ENCODE peak calls at places on chromosome 13, in five cellular contexts. P is T follicular helper cell, N is cardiac muscle cell, M is HEK293T, D is nucleus accumbens. G is an unnamed sample.

GRCh38 chr13:113122571-113123225 is at the start of gene F10:
- DNase-seq in P (no peak), N (peak), M (no peak), D (no peak), G (no peak)

GRCh38 chr13:75855216-75855615 is 219.1 kb downstream of the LMO7 start:
- DNase-seq in P (no peak), N (no peak), M (no peak), D (no peak), G (no peak)

GRCh38 chr13:43405457-43405856 is 381.3 kb downstream of the ENOX1 start:
- DNase-seq in P (no peak), N (peak), M (no peak), D (no peak), G (no peak)

GRCh38 chr13:113734099-113734825 is 24.8 kb upstream of the TMEM255B start:
- DNase-seq in P (no peak), N (no peak), M (no peak), D (no peak), G (no peak)

GRCh38 chr13:104057851-104058250 is 991.6 kb upstream of the SLC10A2 start:
- DNase-seq in P (no peak), N (no peak), M (no peak), D (no peak), G (no peak)

GRCh38 chr13:113724780-113725315 is 34.2 kb upstream of the TMEM255B start:
- DNase-seq in P (peak), N (peak), M (peak), D (peak), G (peak)

GRCh38 chr13:86601351-86601750 is 802.1 kb upstream of the SLITRK6 start:
- DNase-seq in P (no peak), N (no peak), M (no peak), D (no peak), G (no peak)

GRCh38 chr13:24187185-24187584 is 26.7 kb downstream of the SPATA13 start:
- DNase-seq in P (no peak), N (peak), M (no peak), D (no peak), G (no peak)

GRCh38 chr13:51999525-51999924 is 11.7 kb downstream of the ATP7B start:
- DNase-seq in P (no peak), N (peak), M (no peak), D (no peak), G (no peak)

GRCh38 chr13:107865643-107866006 is 349.7 kb downstream of the LIG4 start:
- DNase-seq in P (no peak), N (peak), M (no peak), D (no peak), G (no peak)